ENCODE peak calls at places on chromosomes 11 and 22, in six cellular contexts. E is A673, I is sigmoid colon, G is GM23338, R is H1, K is prostate gland. P is an unnamed sample.

GRCh38 chr11:68763181-68763721 is 11.9 kb upstream of the TESMIN start:
- DNase-seq in E (peak; percentile 46), I (no peak), G (peak; percentile 49), R (no peak), K (no peak), P (no peak)

GRCh38 chr22:49372530-49373288 is 455.0 kb downstream of the BRD1 start:
- DNase-seq in E (peak; percentile 28), I (no peak), G (no peak), R (no peak), K (peak; percentile 1), P (no peak)

GRCh38 chr22:32218470-32218869 is 13.6 kb upstream of the RFPL2 start:
- DNase-seq in E (no peak), I (no peak), G (no peak), R (no peak), K (no peak), P (no peak)

GRCh38 chr11:9120659-9121350 is 29.4 kb upstream of the SCUBE2 start:
- DNase-seq in E (no peak), I (no peak), G (peak; percentile 88), R (peak; percentile 78), K (no peak), P (no peak)

GRCh38 chr11:1896468-1896867 is 4.8 kb upstream of the PRR33 start:
- DNase-seq in E (no peak), I (no peak), G (no peak), R (no peak), K (no peak), P (no peak)

GRCh38 chr11:93542753-93543246 is 391 bp downstream of the SMCO4 start:
- DNase-seq in E (no peak), I (peak; percentile 71), G (no peak), R (peak; percentile 84), K (no peak), P (no peak)

GRCh38 chr11:76568144-76568543 is 102.4 kb downstream of the LRRC32 start:
- DNase-seq in E (no peak), I (no peak), G (no peak), R (no peak), K (no peak), P (no peak)

GRCh38 chr22:40975346-40975745 is 24.2 kb downstream of the RBX1 start:
- DNase-seq in E (no peak), I (no peak), G (no peak), R (no peak), K (no peak), P (no peak)

GRCh38 chr22:50467341-50467740 is 7.5 kb downstream of the SBF1 start:
- DNase-seq in E (no peak), I (no peak), G (no peak), R (no peak), K (no peak), P (no peak)

GRCh38 chr11:66080055-66080817 is 10.2 kb downstream of the PACS1 start:
- DNase-seq in E (peak; percentile 69), I (peak; percentile 85), G (no peak), R (no peak), K (peak; percentile 67), P (no peak)

GRCh38 chr11:29989181-29989580 is 27.6 kb downstream of the KCNA4 start:
- DNase-seq in E (no peak), I (no peak), G (no peak), R (no peak), K (no peak), P (no peak)

GRCh38 chr22:25775501-25775900 is 33.5 kb downstream of the MYO18B start:
- DNase-seq in E (no peak), I (no peak), G (peak; percentile 74), R (peak; percentile 82), K (no peak), P (no peak)

GRCh38 chr11:65503606-65503922 is 4.7 kb downstream of the MALAT1 start:
- DNase-seq in E (no peak), I (no peak), G (no peak), R (no peak), K (no peak), P (no peak)

GRCh38 chr22:37229805-37230672 is 14.0 kb downstream of the RAC2 start:
- DNase-seq in E (peak; percentile 72), I (no peak), G (no peak), R (no peak), K (no peak), P (no peak)

GRCh38 chr22:24142831-24143230 is 38.5 kb upstream of the SUSD2 start:
- DNase-seq in E (no peak), I (no peak), G (no peak), R (no peak), K (no peak), P (no peak)

GRCh38 chr22:45505991-45506743 is 3.5 kb downstream of the FBLN1 start:
- DNase-seq in E (no peak), I (no peak), G (peak; percentile 31), R (no peak), K (no peak), P (no peak)

GRCh38 chr11:78131956-78132355 is 7.5 kb downstream of the ALG8 start:
- DNase-seq in E (no peak), I (no peak), G (no peak), R (no peak), K (no peak), P (no peak)

GRCh38 chr11:123194308-123195181 is 503 bp downstream of the CLMP start:
- DNase-seq in E (peak; percentile 56), I (peak; percentile 80), G (peak; percentile 77), R (no peak), K (no peak), P (no peak)

GRCh38 chr11:2528301-2529050 is 83.7 kb downstream of the KCNQ1 start:
- DNase-seq in E (no peak), I (no peak), G (no peak), R (no peak), K (no peak), P (no peak)

GRCh38 chr22:16586991-16587390 is 5.6 kb downstream of the CCT8L2 start:
- DNase-seq in E (no peak), I (no peak), G (no peak), R (no peak), K (no peak), P (no peak)

GRCh38 chr22:20588092-20588842 is 80.9 kb downstream of the MED15 start:
- DNase-seq in E (no peak), I (no peak), G (no peak), R (no peak), K (no peak), P (no peak)

GRCh38 chr11:2102132-2102882 is 36.9 kb downstream of the IGF2 start:
- DNase-seq in E (no peak), I (peak; percentile 48), G (no peak), R (no peak), K (no peak), P (no peak)

GRCh38 chr11:112481893-112482292 is 221.2 kb upstream of the PLET1 start:
- DNase-seq in E (no peak), I (no peak), G (no peak), R (no peak), K (no peak), P (no peak)

GRCh38 chr11:47606731-47607130 is 12.5 kb upstream of the C1QTNF4 start:
- DNase-seq in E (no peak), I (no peak), G (no peak), R (no peak), K (no peak), P (no peak)
- H3K4me3 ChIP-seq in E (no peak overlapping the region), I (no peak overlapping the region), G (no peak overlapping the region), R (no peak overlapping the region), K (no peak overlapping the region), P (no peak overlapping the region)

DNA sequence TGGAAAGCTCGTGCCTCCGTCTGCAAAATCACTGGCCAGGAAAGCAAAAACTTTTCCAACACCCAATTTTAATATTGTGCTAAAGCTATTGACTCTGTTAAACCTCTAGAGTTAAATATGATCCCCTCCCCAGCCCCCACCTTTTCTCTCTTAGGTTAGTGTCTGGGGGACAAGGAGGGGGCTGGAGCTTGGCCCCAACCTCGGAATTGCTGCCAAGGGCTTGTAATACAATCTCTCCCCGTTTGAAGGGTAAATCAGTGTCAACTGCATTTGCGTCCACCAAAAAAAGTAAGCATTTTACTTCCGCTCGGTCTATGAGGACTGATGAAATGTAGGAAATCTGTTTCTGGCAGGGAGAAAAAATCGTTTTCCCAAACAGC is at the start of gene GAS2:
- DNase-seq in E (no peak), I (no peak), G (peak; percentile 10), R (no peak), K (no peak), P (no peak)
- TF ChIP-seq CTCF in E (no peak), I (no peak), G (no peak), R (no peak), K (no peak), P (no peak)

GRCh38 chr11:102283088-102283487 is 34.2 kb upstream of the BIRC3 start:
- DNase-seq in E (no peak), I (no peak), G (no peak), R (no peak), K (no peak), P (no peak)

GRCh38 chr11:102276302-102277182 is 40.7 kb upstream of the BIRC3 start:
- DNase-seq in E (no peak), I (no peak), G (no peak), R (no peak), K (no peak), P (no peak)

GRCh38 chr11:102284008-102284407 is 33.3 kb upstream of the BIRC3 start:
- DNase-seq in E (no peak), I (no peak), G (no peak), R (no peak), K (no peak), P (no peak)

GRCh38 chr11:102280237-102280833 is 36.9 kb upstream of the BIRC3 start:
- DNase-seq in E (no peak), I (no peak), G (peak; percentile 36), R (no peak), K (no peak), P (no peak)

DNA sequence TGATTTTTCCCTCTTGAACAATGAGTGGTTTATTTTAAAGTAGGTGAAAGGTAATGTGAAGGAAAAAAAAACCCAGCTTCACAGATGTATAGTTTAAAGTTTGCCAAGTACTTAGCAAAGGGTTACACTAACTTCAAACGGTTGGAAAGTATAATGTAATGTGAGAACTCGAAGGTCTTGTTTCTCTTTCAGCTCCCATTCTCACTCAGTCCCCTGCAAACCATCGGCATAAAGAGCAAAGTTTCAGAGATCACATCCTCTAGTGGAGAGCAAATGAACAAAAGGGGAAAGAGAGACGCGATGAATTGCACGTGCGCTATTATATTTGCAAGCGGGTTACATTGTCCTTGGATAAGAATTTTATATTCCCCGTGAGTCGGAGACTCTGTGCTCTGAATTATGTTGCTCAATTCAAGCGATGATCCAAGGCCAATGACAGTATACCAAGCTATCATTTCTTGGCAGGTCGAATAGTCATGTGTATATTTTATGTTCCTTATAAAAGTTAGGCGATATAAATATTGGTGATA is 37.6 kb upstream of the BIRC3 start:
- DNase-seq in E (peak; percentile 59), I (no peak), G (peak; percentile 38), R (no peak), K (peak; percentile 49), P (no peak)
- H3K4me3 ChIP-seq in E (peak overlapping the region; percentile 19), I (peak overlapping the region; percentile 28), G (peak overlapping the region; percentile 23), R (peak overlapping the region; percentile 35), K (no peak overlapping the region), P (peak overlapping the region; percentile 6)

GRCh38 chr11:71372693-71373657 is 75.2 kb downstream of the DHCR7 start:
- DNase-seq in E (no peak), I (no peak), G (peak; percentile 35), R (no peak), K (no peak), P (peak; percentile 9)
- TF ChIP-seq CTCF in E (peak; percentile 24), I (peak; percentile 12), G (peak; percentile 43), R (peak; percentile 17), K (peak; percentile 51), P (peak; percentile 68)

P was measured in epithelial cell of proximal tubule.